ENCODE peak calls at places on chromosomes 6 and 20, in eight cellular contexts. N is Jurkat, Clone E6-1; R is CD8-positive, alpha-beta T cell; S is Karpas-422; F is astrocyte of the cerebellum; M is right lobe of liver; A is fibroblast of pulmonary artery; H is astrocyte of the spinal cord. L is an unnamed sample.

GRCh38 chr20:21702553-21703467 is 2.7 kb upstream of the PAX1 start:
- DNase-seq in R (no peak), A (peak; percentile 36), S (peak; percentile 83), F (no peak), N (peak; percentile 8), H (peak; percentile 2), M (peak; percentile 67), L (peak; percentile 40)

GRCh38 chr6:3340358-3340798 is 81.6 kb downstream of the PSMG4 start:
- DNase-seq in R (no peak), M (no peak), H (peak; percentile 73), A (no peak), F (peak; percentile 89), N (no peak), S (no peak), L (no peak)

GRCh38 chr6:25750911-25751310 is 3.6 kb upstream of the SLC17A4 start:
- DNase-seq in H (no peak), F (no peak), M (no peak), N (no peak), R (no peak), A (no peak), S (no peak), L (no peak)

GRCh38 chr6:36545767-36546663 is 1.3 kb downstream of the STK38 start:
- DNase-seq in N (no peak), M (no peak), R (no peak), A (peak; percentile 45), F (no peak), S (peak; percentile 68), H (peak; percentile 48), L (peak; percentile 21)

GRCh38 chr20:2102585-2103453 is 1.2 kb downstream of the STK35 start:
- DNase-seq in H (peak; percentile 93), S (peak; percentile 95), R (peak; percentile 82), A (peak; percentile 87), N (peak; percentile 81), M (peak; percentile 90), F (peak; percentile 63), L (peak; percentile 85)

GRCh38 chr6:146361367-146361924 is 182.2 kb upstream of the RAB32 start:
- DNase-seq in A (peak; percentile 57), H (peak; percentile 46), N (no peak), F (no peak), M (no peak), S (no peak), R (no peak), L (peak; percentile 6)

GRCh38 chr6:11854418-11855165 is 76.0 kb upstream of the ADTRP start:
- DNase-seq in A (peak; percentile 52), S (no peak), N (no peak), F (peak; percentile 9), R (no peak), H (peak; percentile 51), M (no peak), L (peak; percentile 81)

GRCh38 chr20:21099653-21100589 is 6.2 kb downstream of the LINC00237 start:
- DNase-seq in R (no peak), M (peak; percentile 61), S (peak; percentile 74), H (no peak), N (peak; percentile 29), A (peak; percentile 10), F (no peak), L (no peak)

GRCh38 chr6:113184736-113185135 is 672.4 kb upstream of the MARCKS start:
- DNase-seq in A (peak; percentile 29), M (no peak), N (no peak), F (no peak), R (no peak), S (no peak), H (no peak), L (no peak)

GRCh38 chr6:15793288-15793687 is 130.5 kb upstream of the DTNBP1 start:
- DNase-seq in A (peak; percentile 35), S (no peak), M (no peak), H (peak; percentile 63), N (no peak), R (no peak), F (no peak), L (peak; percentile 81)

GRCh38 chr6:152897807-152898399 is 84.9 kb downstream of the FBXO5 start:
- DNase-seq in M (peak; percentile 74), H (peak; percentile 48), N (peak; percentile 32), A (peak; percentile 64), F (peak; percentile 9), S (peak; percentile 86), R (peak; percentile 51), L (peak; percentile 56)

GRCh38 chr20:35017099-35017835 is 61.6 kb downstream of the MYH7B start:
- DNase-seq in S (no peak), M (no peak), R (no peak), H (no peak), F (no peak), A (no peak), N (no peak), L (no peak)

GRCh38 chr20:38198238-38198861 is 33.3 kb upstream of the TGM2 start:
- DNase-seq in A (no peak), H (no peak), M (no peak), S (no peak), N (no peak), F (no peak), R (no peak), L (peak; percentile 60)

GRCh38 chr6:157813191-157813590 is 9.9 kb upstream of the SNX9 start:
- DNase-seq in M (no peak), F (no peak), H (peak; percentile 7), N (no peak), R (no peak), S (no peak), A (peak; percentile 52), L (no peak)

GRCh38 chr20:50731930-50732690 is 730 bp downstream of the PARD6B start:
- DNase-seq in H (no peak), M (no peak), S (peak; percentile 61), F (no peak), R (no peak), N (no peak), A (no peak), L (peak; percentile 39)

GRCh38 chr6:108650781-108651180 is 90.1 kb downstream of the FOXO3 start:
- DNase-seq in R (no peak), S (peak; percentile 65), N (no peak), A (peak; percentile 71), H (peak; percentile 56), M (no peak), F (peak; percentile 47), L (peak; percentile 74)

GRCh38 chr20:57713505-57713903 is 3.7 kb upstream of the PMEPA1 start:
- DNase-seq in N (no peak), H (no peak), M (no peak), A (no peak), S (no peak), F (no peak), R (no peak), L (no peak)

GRCh38 chr6:132412656-132413500 is 11.6 kb upstream of the MOXD1 start:
- DNase-seq in F (no peak), S (no peak), N (no peak), A (peak; percentile 25), M (no peak), R (no peak), H (no peak), L (no peak)

GRCh38 chr20:32964575-32964974 is 39.7 kb downstream of the SUN5 start:
- DNase-seq in F (no peak), H (no peak), A (no peak), N (no peak), S (no peak), M (no peak), R (no peak), L (no peak)
- H3K4me3 ChIP-seq in F (no peak overlapping the region), H (no peak overlapping the region), A (no peak overlapping the region), N (no peak overlapping the region), S (no peak overlapping the region), M (no peak overlapping the region), R (no peak overlapping the region), L (no peak overlapping the region)

GRCh38 chr20:62406635-62407176 is 379 bp downstream of the CABLES2 start:
- DNase-seq in A (no peak), F (no peak), S (no peak), H (no peak), N (no peak), R (no peak), M (no peak), L (no peak)

GRCh38 chr20:62404112-62404665 is 2.9 kb downstream of the CABLES2 start:
- DNase-seq in N (no peak), F (no peak), R (no peak), M (no peak), S (no peak), H (no peak), A (no peak), L (no peak)

GRCh38 chr20:62405981-62406513 is 1.0 kb downstream of the CABLES2 start:
- DNase-seq in S (no peak), R (no peak), H (no peak), A (no peak), N (no peak), F (no peak), M (no peak), L (no peak)

GRCh38 chr20:62404761-62405107 is 2.4 kb downstream of the CABLES2 start:
- DNase-seq in A (no peak), H (no peak), N (no peak), R (no peak), S (no peak), M (no peak), F (no peak), L (no peak)

GRCh38 chr20:62405108-62405980 is 1.7 kb downstream of the CABLES2 start:
- DNase-seq in M (peak; percentile 78), R (no peak), A (peak; percentile 79), H (peak; percentile 22), N (no peak), F (peak; percentile 27), S (no peak), L (peak; percentile 24)
- H3K4me3 ChIP-seq in M (no peak overlapping the region), R (no peak overlapping the region), A (no peak overlapping the region), H (no peak overlapping the region), N (peak overlapping the region; percentile 77), F (no peak overlapping the region), S (peak overlapping the region; percentile 99), L (no peak overlapping the region)

GRCh38 chr20:63497946-63498935 is 642 bp downstream of the EEF1A2 start:
- DNase-seq in M (peak; percentile 52), A (no peak), H (no peak), S (no peak), F (no peak), N (no peak), R (no peak), L (peak; percentile 29)
- H3K4me3 ChIP-seq in M (no peak overlapping the region), A (no peak overlapping the region), H (no peak overlapping the region), S (no peak overlapping the region), F (peak overlapping the region; percentile 18), N (no peak overlapping the region), R (no peak overlapping the region), L (no peak overlapping the region)

GRCh38 chr6:162313922-162314660 is 413.5 kb downstream of the PRKN start:
- DNase-seq in F (peak; percentile 20), S (no peak), H (peak; percentile 2), A (no peak), M (no peak), R (no peak), N (no peak), L (no peak)
- H3K4me3 ChIP-seq in F (no peak overlapping the region), S (no peak overlapping the region), H (no peak overlapping the region), A (no peak overlapping the region), M (no peak overlapping the region), R (no peak overlapping the region), N (no peak overlapping the region), L (no peak overlapping the region)

GRCh38 chr20:36862857-36863668 is 12.9 kb upstream of the TLDC2 start:
- DNase-seq in H (no peak), M (no peak), N (no peak), A (no peak), F (no peak), R (no peak), S (peak; percentile 55), L (no peak)
- H3K4me3 ChIP-seq in H (peak overlapping the region; percentile 67), M (no peak overlapping the region), N (peak overlapping the region; percentile 21), A (peak overlapping the region; percentile 64), F (peak overlapping the region; percentile 63), R (no peak overlapping the region), S (peak overlapping the region; percentile 87), L (peak overlapping the region; percentile 58)